ENCODE peak calls at places on chromosome 1, in six cellular contexts. C, L, I, Y, G and Z are unnamed samples.

GRCh38 chr1:41476807-41477361 is 7.6 kb downstream of the EDN2 start:
- DNase-seq in L (no peak), C (no peak), I (no peak), Y (peak; percentile 85), G (no peak), Z (no peak)

GRCh38 chr1:245177071-245177900 is 22.5 kb downstream of the KIF26B start:
- DNase-seq in L (no peak), I (no peak), C (no peak), Y (no peak), G (no peak), Z (no peak)

GRCh38 chr1:18256318-18257235 is 149.0 kb downstream of the IGSF21 start:
- DNase-seq in I (peak; percentile 41), C (peak; percentile 24), Y (no peak), G (peak; percentile 15), L (no peak), Z (peak; percentile 31)

GRCh38 chr1:242530761-242531160 is 6.3 kb upstream of the PLD5 start:
- DNase-seq in L (no peak), Y (no peak), I (no peak), G (no peak), C (no peak), Z (no peak)

GRCh38 chr1:20180221-20181207 is 5.4 kb upstream of the UBXN10 start:
- DNase-seq in I (no peak), Y (no peak), L (no peak), C (no peak), G (no peak), Z (no peak)

GRCh38 chr1:32321712-32322291 is 14.2 kb downstream of the MARCKSL1 start:
- DNase-seq in I (no peak), G (peak; percentile 42), C (no peak), Y (no peak), L (no peak), Z (no peak)

GRCh38 chr1:205458777-205459566 is 3.1 kb upstream of the BLACAT1 start:
- DNase-seq in L (peak; percentile 58), Y (no peak), I (peak; percentile 32), C (no peak), G (no peak), Z (peak; percentile 61)

GRCh38 chr1:172874950-172875349 is 175.8 kb downstream of the TNFSF18 start:
- DNase-seq in L (peak; percentile 54), I (no peak), C (no peak), G (no peak), Y (no peak), Z (no peak)

GRCh38 chr1:30320581-30320890 is 402.8 kb downstream of the MATN1 start:
- DNase-seq in L (no peak), I (no peak), Y (peak; percentile 76), C (no peak), G (no peak), Z (no peak)

GRCh38 chr1:206878456-206878855 is 13.0 kb downstream of the IL20 start:
- DNase-seq in I (no peak), G (no peak), C (no peak), Y (no peak), L (no peak), Z (no peak)

GRCh38 chr1:67729872-67730271 is 44.9 kb downstream of the GADD45A start:
- DNase-seq in G (no peak), Y (no peak), I (no peak), C (no peak), L (no peak), Z (no peak)

GRCh38 chr1:12600880-12601633 is 17.0 kb downstream of the DHRS3 start:
- DNase-seq in L (no peak), Y (no peak), I (peak; percentile 52), G (peak; percentile 47), C (peak; percentile 40), Z (no peak)

GRCh38 chr1:223716302-223716862 is 4.0 kb downstream of the CAPN2 start:
- DNase-seq in Y (no peak), I (no peak), C (peak; percentile 37), G (no peak), L (no peak), Z (no peak)

GRCh38 chr1:211386931-211387330 is 60.3 kb downstream of the TRAF5 start:
- DNase-seq in I (no peak), Y (no peak), L (peak; percentile 67), G (no peak), C (no peak), Z (no peak)

GRCh38 chr1:235315735-235316134 is 12.2 kb downstream of the ARID4B start:
- DNase-seq in I (no peak), G (no peak), Y (no peak), L (no peak), C (no peak), Z (no peak)

GRCh38 chr1:20439282-20439681 is 46.7 kb downstream of the CAMK2N1 start:
- DNase-seq in C (no peak), I (no peak), G (no peak), L (peak; percentile 55), Y (no peak), Z (no peak)

GRCh38 chr1:213666113-213666512 is 321.7 kb upstream of the PROX1 start:
- DNase-seq in Y (no peak), I (no peak), L (no peak), G (no peak), C (no peak), Z (no peak)
- TF ChIP-seq POLR2A in Y (no peak), I (no peak), L (no peak), G (no peak), C (no peak), Z (no peak)

GRCh38 chr1:27532119-27532695 is 42.2 kb upstream of the WASF2 start:
- DNase-seq in I (no peak), L (no peak), C (no peak), Y (no peak), G (no peak), Z (no peak)
- TF ChIP-seq POLR2A in I (no peak), L (no peak), C (no peak), Y (no peak), G (no peak), Z (no peak)

DNA sequence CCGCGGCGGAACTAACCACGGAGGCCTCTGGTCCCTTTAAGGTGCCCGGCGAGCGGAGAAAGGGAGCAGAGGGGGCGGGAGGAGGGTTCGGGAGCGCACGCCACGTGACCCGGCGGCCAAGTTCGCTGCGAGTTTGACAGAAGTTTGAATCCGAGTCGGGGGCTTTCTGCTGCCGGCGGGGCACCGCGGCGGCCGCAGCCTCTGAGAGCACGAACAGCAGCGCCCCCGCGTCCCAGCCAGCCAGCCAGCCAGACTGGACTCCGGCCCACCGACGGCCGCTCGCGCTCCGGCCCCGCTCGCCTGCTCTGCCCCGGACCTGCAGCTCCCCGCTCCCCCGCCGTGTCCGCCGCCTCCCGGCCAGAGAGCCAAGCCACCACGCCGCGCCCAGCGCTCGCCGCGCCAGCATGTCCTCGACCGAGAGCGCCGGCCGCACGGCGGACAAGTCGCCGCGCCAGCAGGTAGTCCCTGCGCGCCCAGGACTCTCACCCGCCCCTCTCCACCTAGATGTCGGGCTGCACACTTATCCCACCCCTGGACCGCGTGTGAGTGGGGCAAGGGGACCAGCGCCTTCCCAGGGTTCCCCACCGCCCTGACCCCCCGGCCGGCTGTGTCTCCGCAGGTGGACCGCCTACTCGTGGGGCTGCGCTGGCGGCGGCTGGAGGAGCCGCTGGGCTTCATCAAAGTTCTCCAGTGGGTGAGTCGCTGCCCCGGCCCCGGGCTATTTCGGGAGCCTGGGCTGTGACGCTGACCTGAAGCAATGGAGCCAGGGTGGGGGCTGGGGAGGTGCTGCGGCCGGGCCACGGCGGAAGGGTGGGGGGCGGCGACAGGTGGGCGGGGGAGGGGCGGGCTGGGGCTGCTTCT is at the start of gene SYPL2:
- DNase-seq in I (peak; percentile 69), L (peak; percentile 12), C (no peak), Y (no peak), G (no peak), Z (no peak)
- TF ChIP-seq POLR2A in I (peak; percentile 29), L (no peak), C (no peak), Y (no peak), G (no peak), Z (no peak)

GRCh38 chr1:15748264-15748663 is 6.0 kb downstream of the TMEM82 start:
- DNase-seq in C (no peak), Y (no peak), L (no peak), G (no peak), I (no peak), Z (no peak)

GRCh38 chr1:15748690-15749398 is 6.5 kb downstream of the TMEM82 start:
- DNase-seq in I (no peak), L (no peak), G (no peak), C (no peak), Y (no peak), Z (no peak)

GRCh38 chr1:15751739-15752138 is 6.9 kb upstream of the FBLIM1 start:
- DNase-seq in C (no peak), I (no peak), L (no peak), Y (no peak), G (no peak), Z (no peak)

GRCh38 chr1:15750924-15751323 is 7.7 kb upstream of the FBLIM1 start:
- DNase-seq in I (no peak), G (no peak), L (no peak), Y (no peak), C (no peak), Z (no peak)

DNA sequence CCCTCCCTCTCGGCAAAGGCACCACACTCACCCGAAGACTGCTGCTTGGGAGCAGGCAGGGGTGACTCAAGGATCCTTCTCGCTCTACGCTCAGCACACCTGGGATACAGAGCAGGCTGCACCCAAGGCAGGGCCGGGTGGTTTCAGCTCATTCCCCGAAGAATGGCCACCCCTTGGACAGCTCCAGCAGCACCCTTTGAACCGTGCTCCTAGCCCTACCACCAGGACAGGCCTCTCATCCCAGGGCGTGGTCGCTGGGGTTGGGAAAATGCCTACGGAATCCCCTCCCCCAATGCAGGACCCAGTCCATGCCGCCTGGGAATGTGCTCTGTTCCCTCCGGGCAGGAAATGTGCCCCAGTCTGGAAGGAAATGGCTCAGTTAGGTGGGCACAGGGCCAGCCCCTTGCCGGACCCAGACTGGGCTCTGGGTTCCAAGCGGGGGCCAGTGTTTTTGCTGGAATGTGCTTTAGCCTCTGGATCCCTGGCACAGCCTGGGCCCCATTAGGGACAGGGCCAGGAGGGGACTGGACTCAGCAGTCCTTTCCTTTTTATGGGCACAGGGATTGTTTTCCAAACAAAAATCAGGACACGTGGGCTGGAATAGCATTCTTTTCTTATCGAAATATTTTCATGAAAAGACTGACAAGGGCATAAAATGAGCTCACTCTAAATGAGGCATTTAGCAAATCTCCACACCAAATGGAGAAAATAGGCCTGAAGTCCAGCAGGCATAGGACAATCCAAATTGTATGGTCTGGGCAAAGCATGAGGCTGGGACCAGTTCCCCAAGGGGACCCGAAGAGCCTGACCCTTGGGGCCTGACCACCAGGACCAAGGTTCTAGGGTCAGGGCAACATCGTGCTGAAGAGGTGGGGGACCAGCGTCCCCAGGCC is 7.3 kb downstream of the TMEM82 start:
- DNase-seq in G (no peak), L (no peak), I (no peak), C (no peak), Y (no peak), Z (no peak)
- TF ChIP-seq POLR2A in G (no peak), L (no peak), I (no peak), C (no peak), Y (no peak), Z (no peak)